ENCODE peak calls at places on chromosomes 12 and 14, in eight cellular contexts. C, H, K, G, Q, U, S and P are unnamed samples.

GRCh38 chr14:54691525-54692260 is 124.8 kb downstream of the SAMD4A start:
- DNase-seq in C (peak; percentile 60), H (peak; percentile 53), K (peak; percentile 90), G (peak; percentile 70), Q (peak; percentile 62), U (peak; percentile 53), S (no peak), P (peak; percentile 82)

GRCh38 chr14:69741055-69741454 is 25.9 kb upstream of the SRSF5 start:
- DNase-seq in C (no peak), H (no peak), K (no peak), G (peak; percentile 49), Q (no peak), U (no peak), S (no peak), P (no peak)

GRCh38 chr14:63508033-63508432 is 35.1 kb downstream of the PPP2R5E start:
- DNase-seq in C (no peak), H (no peak), K (peak; percentile 25), G (peak; percentile 48), Q (no peak), U (no peak), S (no peak), P (no peak)

GRCh38 chr14:36582011-36582873 is at the start of gene NKX2-8:
- DNase-seq in C (no peak), H (peak; percentile 21), K (peak; percentile 70), G (no peak), Q (peak; percentile 30), U (no peak), S (no peak), P (no peak)

GRCh38 chr12:93667672-93668071 is 9.5 kb upstream of the CRADD start:
- DNase-seq in C (no peak), H (no peak), K (no peak), G (no peak), Q (no peak), U (no peak), S (no peak), P (no peak)

GRCh38 chr12:24728366-24728765 is 220.5 kb downstream of the BCAT1 start:
- DNase-seq in C (peak; percentile 35), H (no peak), K (peak; percentile 50), G (peak; percentile 18), Q (peak; percentile 30), U (no peak), S (no peak), P (peak; percentile 31)

GRCh38 chr12:63889236-63889635 is 44.7 kb downstream of the SRGAP1 start:
- DNase-seq in C (no peak), H (no peak), K (no peak), G (no peak), Q (no peak), U (no peak), S (no peak), P (no peak)

GRCh38 chr14:29216316-29216715 is 449.7 kb downstream of the FOXG1 start:
- DNase-seq in C (no peak), H (no peak), K (no peak), G (no peak), Q (no peak), U (no peak), S (no peak), P (no peak)

GRCh38 chr14:100159107-100159864 is at the start of gene DEGS2:
- DNase-seq in C (no peak), H (no peak), K (peak; percentile 87), G (no peak), Q (peak; percentile 83), U (no peak), S (no peak), P (no peak)

GRCh38 chr14:106094654-106095189 is 568.3 kb downstream of the TMEM121 start:
- DNase-seq in C (no peak), H (no peak), K (no peak), G (peak; percentile 42), Q (no peak), U (no peak), S (no peak), P (no peak)

GRCh38 chr12:49323524-49324097 is 556 bp downstream of the TROAP start:
- DNase-seq in C (no peak), H (no peak), K (no peak), G (no peak), Q (no peak), U (no peak), S (no peak), P (no peak)

GRCh38 chr14:96584199-96584906 is 82.2 kb downstream of the PAPOLA start:
- DNase-seq in C (peak; percentile 76), H (peak; percentile 33), K (peak; percentile 90), G (peak; percentile 65), Q (peak; percentile 88), U (peak; percentile 43), S (no peak), P (peak; percentile 21)

GRCh38 chr14:76926521-76927251 is 100.5 kb downstream of the LRRC74A start:
- DNase-seq in C (no peak), H (no peak), K (peak; percentile 73), G (no peak), Q (peak; percentile 73), U (no peak), S (no peak), P (no peak)

GRCh38 chr12:20450591-20450990 is 82.3 kb downstream of the PDE3A start:
- DNase-seq in C (no peak), H (no peak), K (no peak), G (no peak), Q (no peak), U (no peak), S (no peak), P (no peak)

GRCh38 chr12:20451759-20452158 is 83.4 kb downstream of the PDE3A start:
- DNase-seq in C (no peak), H (no peak), K (no peak), G (no peak), Q (no peak), U (no peak), S (no peak), P (no peak)

GRCh38 chr12:20455001-20455706 is 86.8 kb downstream of the PDE3A start:
- DNase-seq in C (no peak), H (no peak), K (no peak), G (no peak), Q (peak; percentile 29), U (no peak), S (no peak), P (no peak)

GRCh38 chr12:20453756-20454310 is 85.5 kb downstream of the PDE3A start:
- DNase-seq in C (no peak), H (no peak), K (no peak), G (no peak), Q (no peak), U (no peak), S (no peak), P (no peak)

DNA sequence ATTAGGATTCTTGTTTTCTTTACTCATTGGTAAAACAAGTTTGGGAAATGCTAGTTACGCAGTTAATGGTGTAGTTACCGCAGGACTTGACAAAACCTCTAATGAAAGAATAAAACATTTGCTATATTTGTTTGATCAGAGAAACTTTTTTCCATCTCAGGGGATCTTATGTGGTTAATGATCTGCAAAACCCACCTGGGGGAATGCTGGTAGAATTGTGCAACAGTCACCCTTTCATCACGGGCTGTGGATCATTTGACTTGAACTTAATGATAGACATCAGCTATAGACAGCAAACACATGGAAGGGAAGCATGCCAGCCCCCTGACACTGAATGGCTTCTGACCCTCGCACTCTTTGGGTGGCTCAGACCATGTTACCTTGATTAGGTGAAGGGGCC is 84.2 kb downstream of the PDE3A start:
- DNase-seq in C (no peak), H (no peak), K (no peak), G (no peak), Q (no peak), U (no peak), S (no peak), P (no peak)
- H3K4me2 ChIP-seq in C (no peak overlapping the region), H (no peak overlapping the region), K (no peak overlapping the region), G (no peak overlapping the region), Q (peak overlapping the region; percentile 23), U (no peak overlapping the region), S (no peak overlapping the region), P (no peak overlapping the region)

GRCh38 chr12:40204337-40204736 is 20.5 kb upstream of the LRRK2 start:
- DNase-seq in C (no peak), H (no peak), K (no peak), G (no peak), Q (no peak), U (no peak), S (no peak), P (no peak)

GRCh38 chr12:40202095-40203059 is 22.4 kb upstream of the LRRK2 start:
- DNase-seq in C (no peak), H (no peak), K (no peak), G (no peak), Q (no peak), U (no peak), S (no peak), P (peak; percentile 48)

GRCh38 chr12:40207551-40207950 is 17.2 kb upstream of the LRRK2 start:
- DNase-seq in C (no peak), H (no peak), K (no peak), G (no peak), Q (no peak), U (no peak), S (no peak), P (no peak)

GRCh38 chr12:40198601-40199000 is 26.2 kb upstream of the LRRK2 start:
- DNase-seq in C (no peak), H (no peak), K (no peak), G (no peak), Q (no peak), U (no peak), S (no peak), P (no peak)

GRCh38 chr12:40203060-40203430 is 21.8 kb upstream of the LRRK2 start:
- DNase-seq in C (no peak), H (no peak), K (no peak), G (no peak), Q (no peak), U (no peak), S (no peak), P (no peak)
- TF ChIP-seq POLR2AphosphoS5 in C (no peak), H (no peak), K (no peak), G (no peak), Q (no peak), U (no peak), S (no peak), P (no peak)

DNA sequence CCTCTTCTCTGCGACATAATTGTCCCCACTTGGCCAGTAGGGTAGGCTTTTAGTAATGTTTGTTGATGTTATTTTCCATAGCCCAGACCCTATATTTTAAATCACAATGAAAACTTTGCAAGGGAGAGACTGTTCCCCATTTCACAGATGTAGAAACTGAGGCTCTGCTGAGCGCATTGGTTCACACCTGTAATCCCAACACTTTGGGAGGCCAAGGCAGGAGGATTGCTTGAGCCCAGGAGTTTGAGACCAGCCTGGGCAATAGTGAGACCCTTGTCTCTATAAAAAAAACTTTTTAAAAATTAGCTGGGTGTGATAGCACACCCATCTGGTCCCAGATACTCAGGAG is 114.8 kb downstream of the DIP2B start:
- DNase-seq in C (no peak), H (no peak), K (no peak), G (no peak), Q (no peak), U (no peak), S (no peak), P (no peak)
- H3K4me2 ChIP-seq in C (no peak overlapping the region), H (peak overlapping the region; percentile 73), K (no peak overlapping the region), G (no peak overlapping the region), Q (peak overlapping the region; percentile 50), U (no peak overlapping the region), S (no peak overlapping the region), P (no peak overlapping the region)

DNA sequence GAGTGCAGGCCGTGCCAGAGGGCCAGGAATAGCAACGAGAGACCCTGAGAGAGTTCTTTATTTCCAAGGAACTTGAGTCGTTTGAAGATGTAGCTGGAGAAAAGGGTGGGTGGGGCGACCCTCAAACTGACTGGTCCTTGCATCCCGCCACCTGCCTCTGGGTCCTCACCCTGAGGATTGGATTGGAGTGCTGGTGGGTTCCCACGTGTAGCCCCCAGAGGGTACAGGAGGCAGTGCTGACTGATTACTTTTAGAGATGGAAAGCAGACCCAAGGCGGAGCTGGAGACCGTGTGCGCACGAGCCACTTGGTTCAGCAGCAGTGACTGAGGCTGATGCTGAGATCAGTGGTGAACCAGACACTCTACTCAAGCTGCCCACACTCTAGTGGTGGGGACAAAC is 6.9 kb downstream of the EMG1 start:
- DNase-seq in C (no peak), H (no peak), K (no peak), G (no peak), Q (no peak), U (no peak), S (no peak), P (no peak)
- TF ChIP-seq POLR2AphosphoS5 in C (no peak), H (no peak), K (no peak), G (no peak), Q (no peak), U (no peak), S (no peak), P (no peak)